ENCODE peak calls at places on chromosome 19, in four cellular contexts. P, A, I and F are unnamed samples.
A peak's percentile ranks its signal among the peaks of the same experiment; 100 is the strongest.

GRCh38 chr19:42452590-42452989 is 9.8 kb upstream of the CXCL17 start:
- DNase-seq in P (no peak), A (no peak), I (no peak), F (no peak)

GRCh38 chr19:33705090-33705847 is 83.5 kb downstream of the CHST8 start:
- DNase-seq in P (peak; percentile 53), A (no peak), I (no peak), F (no peak)

GRCh38 chr19:29497241-29497640 is 28.6 kb upstream of the VSTM2B start:
- DNase-seq in P (no peak), A (no peak), I (no peak), F (no peak)

GRCh38 chr19:11279505-11280236 is 16.3 kb upstream of the TSPAN16 start:
- DNase-seq in P (no peak), A (no peak), I (no peak), F (no peak)

GRCh38 chr19:6678690-6679109 is 8.7 kb upstream of the TNFSF14 start:
- DNase-seq in P (no peak), A (no peak), I (no peak), F (no peak)

GRCh38 chr19:40603719-40604646 is 2.8 kb downstream of the LTBP4 start:
- DNase-seq in P (peak; percentile 100), A (peak; percentile 76), I (peak; percentile 96), F (peak; percentile 89)

GRCh38 chr19:6728346-6728745 is 7.9 kb upstream of the C3 start:
- DNase-seq in P (no peak), A (no peak), I (no peak), F (no peak)

GRCh38 chr19:40165362-40165937 is 25.8 kb upstream of the MAP3K10 start:
- DNase-seq in P (peak; percentile 90), A (peak; percentile 59), I (peak; percentile 44), F (peak; percentile 66)

GRCh38 chr19:33660426-33661160 is 38.8 kb downstream of the CHST8 start:
- DNase-seq in P (peak; percentile 23), A (no peak), I (no peak), F (no peak)

GRCh38 chr19:55621673-55622231 is 2.6 kb downstream of the ZNF784 start:
- DNase-seq in P (no peak), A (peak; percentile 5), I (no peak), F (no peak)

GRCh38 chr19:34484328-34484727 is 2.8 kb downstream of the WTIP start:
- DNase-seq in P (no peak), A (no peak), I (no peak), F (no peak)

GRCh38 chr19:29212614-29213573 is at the start of gene UQCRFS1:
- DNase-seq in P (peak; percentile 98), A (peak; percentile 90), I (peak; percentile 88), F (peak; percentile 94)

GRCh38 chr19:28465317-28466086 is 747.4 kb downstream of the UQCRFS1 start:
- DNase-seq in P (no peak), A (no peak), I (no peak), F (no peak)

GRCh38 chr19:16626796-16627193 is 1.2 kb downstream of the MED26 start:
- DNase-seq in P (no peak), A (no peak), I (no peak), F (no peak)

GRCh38 chr19:58578430-58578925 is 5.3 kb upstream of the MZF1 start:
- DNase-seq in P (no peak), A (no peak), I (no peak), F (no peak)

GRCh38 chr19:55703790-55704215 is 28.8 kb downstream of the EPN1 start:
- DNase-seq in P (peak; percentile 83), A (peak; percentile 83), I (no peak), F (peak; percentile 39)

GRCh38 chr19:18304194-18304495 is 18.7 kb downstream of the LSM4 start:
- DNase-seq in P (no peak), A (no peak), I (no peak), F (no peak)
- TF ChIP-seq ELF4 in P (no peak), A (no peak), I (no peak), F (no peak)

DNA sequence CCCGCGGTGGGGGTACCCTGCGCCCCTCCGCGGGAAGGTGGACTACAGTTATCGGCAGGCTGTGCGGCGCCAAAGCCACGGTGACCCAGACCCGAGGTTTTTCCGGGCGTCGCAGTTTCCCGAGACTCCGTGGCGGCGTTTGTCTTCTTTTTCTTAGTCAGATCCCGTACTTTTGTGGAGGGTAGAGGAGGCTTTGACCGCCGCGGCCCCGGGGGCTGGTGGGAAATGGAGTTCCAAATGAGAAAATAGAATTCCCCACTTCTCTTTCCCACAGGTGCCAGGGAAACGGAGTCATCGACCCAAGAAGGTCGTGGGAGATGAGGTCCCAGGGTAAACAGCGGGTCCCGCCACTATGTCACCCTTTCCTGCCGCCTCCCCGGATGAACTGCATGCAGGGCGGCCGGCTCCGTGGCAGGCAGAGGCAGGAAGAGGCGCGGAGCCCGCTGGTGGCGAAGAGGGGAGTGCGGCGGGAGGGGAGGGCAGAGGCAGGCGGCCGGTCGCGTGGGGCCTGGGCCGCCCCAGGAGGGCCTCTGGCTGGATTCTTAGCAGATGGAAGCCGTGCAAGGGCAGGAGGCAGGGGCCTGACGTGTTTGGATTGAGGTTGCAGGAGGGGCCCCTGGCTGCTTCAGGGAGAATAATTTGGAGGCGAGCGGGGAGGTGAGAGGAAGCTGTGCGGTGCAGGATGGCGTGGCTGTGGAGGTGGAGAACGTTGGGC is 11.5 kb downstream of the CYTH2 start:
- DNase-seq in P (peak; percentile 44), A (no peak), I (no peak), F (no peak)
- TF ChIP-seq ELF4 in P (no peak), A (no peak), I (no peak), F (no peak)

GRCh38 chr19:50276370-50277063 is 52.7 kb downstream of the KCNC3 start:
- DNase-seq in P (no peak), A (no peak), I (no peak), F (no peak)

GRCh38 chr19:50277966-50278580 is 51.1 kb downstream of the KCNC3 start:
- DNase-seq in P (no peak), A (no peak), I (no peak), F (no peak)

GRCh38 chr19:50281491-50281890 is 47.7 kb downstream of the KCNC3 start:
- DNase-seq in P (no peak), A (no peak), I (no peak), F (no peak)

GRCh38 chr19:50280983-50281382 is 48.2 kb downstream of the KCNC3 start:
- DNase-seq in P (no peak), A (no peak), I (no peak), F (no peak)

GRCh38 chr19:50280074-50280473 is 49.1 kb downstream of the KCNC3 start:
- DNase-seq in P (no peak), A (no peak), I (no peak), F (no peak)
- TF ChIP-seq ELF4 in P (no peak), A (no peak), I (no peak), F (no peak)

GRCh38 chr19:45768644-45769053 is 403 bp downstream of the SIX5 start:
- DNase-seq in P (peak; percentile 61), A (peak; percentile 44), I (no peak), F (no peak)

GRCh38 chr19:45769054-45769782 is at the start of gene SIX5:
- DNase-seq in P (peak; percentile 99), A (peak; percentile 95), I (peak; percentile 95), F (peak; percentile 96)

GRCh38 chr19:45770192-45771101 is 1.4 kb upstream of the SIX5 start:
- DNase-seq in P (peak; percentile 97), A (peak; percentile 93), I (peak; percentile 96), F (peak; percentile 91)

GRCh38 chr19:45771331-45771933 is 2.4 kb upstream of the SIX5 start:
- DNase-seq in P (peak; percentile 47), A (no peak), I (no peak), F (no peak)

GRCh38 chr19:45769821-45770191 is 754 bp upstream of the SIX5 start:
- DNase-seq in P (peak; percentile 38), A (no peak), I (no peak), F (no peak)
- TF ChIP-seq ELF4 in P (peak; percentile 6), A (no peak), I (no peak), F (no peak)

GRCh38 chr19:10226021-10226375 is 5.1 kb downstream of the S1PR2 start:
- DNase-seq in P (no peak), A (no peak), I (no peak), F (no peak)

GRCh38 chr19:10224337-10224736 is 6.8 kb downstream of the S1PR2 start:
- DNase-seq in P (no peak), A (no peak), I (no peak), F (no peak)

GRCh38 chr19:10228393-10228792 is 2.7 kb downstream of the S1PR2 start:
- DNase-seq in P (no peak), A (no peak), I (no peak), F (no peak)

GRCh38 chr19:10227215-10227971 is 3.7 kb downstream of the S1PR2 start:
- DNase-seq in P (peak; percentile 52), A (peak; percentile 50), I (no peak), F (no peak)

GRCh38 chr19:10226376-10227214 is 4.5 kb downstream of the S1PR2 start:
- DNase-seq in P (no peak), A (peak; percentile 29), I (no peak), F (no peak)
- TF ChIP-seq ELF4 in P (no peak), A (no peak), I (no peak), F (no peak)

DNA sequence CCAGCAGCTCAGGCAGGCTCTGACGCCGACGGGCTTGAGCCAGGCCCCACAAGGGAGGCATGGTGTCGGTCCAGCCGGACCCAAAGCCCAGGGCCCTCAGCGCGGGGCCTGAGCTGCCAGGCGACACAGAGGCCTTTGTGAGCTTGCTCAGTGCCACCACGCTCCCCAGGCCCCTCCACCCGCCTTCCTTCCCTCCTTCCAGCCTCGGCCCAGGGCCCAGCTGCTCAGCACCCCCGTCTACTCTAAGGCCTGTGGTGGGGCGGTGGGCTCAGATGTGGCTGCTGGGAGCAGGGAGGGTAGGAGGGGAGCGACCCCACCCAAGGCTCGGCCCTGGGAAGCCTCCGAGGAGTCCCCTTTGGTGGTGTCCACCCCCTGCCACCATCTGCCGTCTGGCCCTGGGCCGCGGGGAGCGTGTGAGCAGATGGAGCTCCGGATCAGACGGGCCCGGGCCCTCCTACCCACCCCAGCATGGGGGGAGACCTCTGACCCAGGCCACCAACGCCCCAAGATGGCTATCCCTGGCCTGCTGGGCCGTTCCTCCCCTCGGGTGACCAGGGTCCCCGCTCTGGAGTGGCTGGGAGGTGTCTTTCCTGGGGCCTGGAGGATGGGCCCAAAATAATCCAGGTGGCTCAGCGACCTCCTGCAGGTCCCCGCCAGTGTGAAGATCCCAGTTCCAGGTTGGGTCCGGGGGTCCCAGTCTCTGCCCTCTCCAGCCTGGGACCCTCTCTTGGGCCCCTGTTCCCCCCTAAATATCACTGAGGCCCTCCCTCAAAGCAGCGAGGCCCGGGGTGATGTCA is 7.8 kb downstream of the ZBTB7A start:
- DNase-seq in P (no peak), A (peak; percentile 55), I (no peak), F (no peak)
- TF ChIP-seq ELF4 in P (no peak), A (no peak), I (no peak), F (no peak)

GRCh38 chr19:5534787-5535586 is 32.8 kb downstream of the TINCR start:
- DNase-seq in P (peak; percentile 74), A (peak; percentile 68), I (no peak), F (peak; percentile 66)
- TF ChIP-seq ELF4 in P (no peak), A (no peak), I (no peak), F (no peak)

GRCh38 chr19:1534972-1535371 is 11.1 kb downstream of the PLK5 start:
- DNase-seq in P (no peak), A (no peak), I (no peak), F (no peak)

GRCh38 chr19:1538978-1539377 is 15.1 kb downstream of the PLK5 start:
- DNase-seq in P (no peak), A (no peak), I (no peak), F (no peak)

GRCh38 chr19:1540353-1540925 is 16.6 kb downstream of the PLK5 start:
- DNase-seq in P (no peak), A (no peak), I (no peak), F (no peak)
- TF ChIP-seq ELF4 in P (no peak), A (no peak), I (no peak), F (no peak)